ENCODE peak calls at places on chromosomes 6 and 20, in five cellular contexts. One of them, this sample, is unnamed.

GRCh38 chr20:20568604-20569205 is 143.7 kb downstream of the RALGAPA2 start:
- DNase-seq in naive thymus-derived CD4-positive, alpha-beta T cell: peak; percentile 7
- DNase-seq in astrocyte: peak; percentile 16
- DNase-seq in IMR-90: peak; percentile 58
- DNase-seq in breast epithelium: no peak
- DNase-seq in this sample: no peak

GRCh38 chr6:79702701-79703100 is 71.6 kb downstream of the SH3BGRL2 start:
- DNase-seq in naive thymus-derived CD4-positive, alpha-beta T cell: peak; percentile 8
- DNase-seq in breast epithelium: no peak
- DNase-seq in IMR-90: no peak
- DNase-seq in astrocyte: no peak
- DNase-seq in this sample: no peak

GRCh38 chr6:75757295-75757694 is 8.3 kb downstream of the MYO6 start:
- DNase-seq in naive thymus-derived CD4-positive, alpha-beta T cell: no peak
- DNase-seq in astrocyte: no peak
- DNase-seq in breast epithelium: no peak
- DNase-seq in IMR-90: no peak
- DNase-seq in this sample: no peak

GRCh38 chr6:111692327-111693164 is 86.9 kb upstream of the TRAF3IP2 start:
- DNase-seq in IMR-90: no peak
- DNase-seq in astrocyte: peak; percentile 44
- DNase-seq in naive thymus-derived CD4-positive, alpha-beta T cell: no peak
- DNase-seq in breast epithelium: no peak
- DNase-seq in this sample: no peak

GRCh38 chr6:21597706-21598273 is 4.2 kb downstream of the SOX4 start:
- DNase-seq in breast epithelium: no peak
- DNase-seq in IMR-90: no peak
- DNase-seq in naive thymus-derived CD4-positive, alpha-beta T cell: peak; percentile 8
- DNase-seq in astrocyte: no peak
- DNase-seq in this sample: no peak

GRCh38 chr20:63032861-63033634 is 26.3 kb upstream of the BHLHE23 start:
- DNase-seq in astrocyte: no peak
- DNase-seq in breast epithelium: no peak
- DNase-seq in IMR-90: no peak
- DNase-seq in naive thymus-derived CD4-positive, alpha-beta T cell: peak; percentile 31
- DNase-seq in this sample: peak; percentile 34

GRCh38 chr6:27873101-27874030 is 38.8 kb downstream of the OR2B2 start:
- DNase-seq in astrocyte: peak; percentile 67
- DNase-seq in naive thymus-derived CD4-positive, alpha-beta T cell: peak; percentile 68
- DNase-seq in IMR-90: peak; percentile 83
- DNase-seq in breast epithelium: peak; percentile 60
- DNase-seq in this sample: peak; percentile 81

GRCh38 chr6:75213112-75213511 is 7.3 kb upstream of the COL12A1 start:
- DNase-seq in IMR-90: no peak
- DNase-seq in astrocyte: peak; percentile 27
- DNase-seq in breast epithelium: no peak
- DNase-seq in naive thymus-derived CD4-positive, alpha-beta T cell: no peak
- DNase-seq in this sample: no peak

GRCh38 chr6:53014034-53014433 is 18.9 kb upstream of the GSTA4 start:
- DNase-seq in naive thymus-derived CD4-positive, alpha-beta T cell: no peak
- DNase-seq in astrocyte: no peak
- DNase-seq in IMR-90: peak; percentile 76
- DNase-seq in breast epithelium: no peak
- DNase-seq in this sample: no peak

GRCh38 chr6:111626446-111626845 is 20.8 kb upstream of the TRAF3IP2 start:
- DNase-seq in breast epithelium: no peak
- DNase-seq in IMR-90: no peak
- DNase-seq in astrocyte: no peak
- DNase-seq in naive thymus-derived CD4-positive, alpha-beta T cell: no peak
- DNase-seq in this sample: no peak

GRCh38 chr6:169288591-169288990 is 34.9 kb upstream of the THBS2 start:
- DNase-seq in IMR-90: peak; percentile 35
- DNase-seq in naive thymus-derived CD4-positive, alpha-beta T cell: no peak
- DNase-seq in breast epithelium: no peak
- DNase-seq in astrocyte: peak; percentile 73
- DNase-seq in this sample: peak; percentile 69

GRCh38 chr6:30938730-30939129 is 2.0 kb upstream of the MUCL3 start:
- DNase-seq in breast epithelium: no peak
- DNase-seq in naive thymus-derived CD4-positive, alpha-beta T cell: no peak
- DNase-seq in astrocyte: no peak
- DNase-seq in IMR-90: no peak
- DNase-seq in this sample: no peak

GRCh38 chr6:25053875-25054371 is 118.2 kb upstream of the RIPOR2 start:
- DNase-seq in naive thymus-derived CD4-positive, alpha-beta T cell: no peak
- DNase-seq in IMR-90: peak; percentile 88
- DNase-seq in astrocyte: peak; percentile 88
- DNase-seq in breast epithelium: no peak
- DNase-seq in this sample: no peak

GRCh38 chr6:30541515-30542403 is 14.5 kb downstream of the GNL1 start:
- DNase-seq in IMR-90: peak; percentile 87
- DNase-seq in astrocyte: peak; percentile 70
- DNase-seq in naive thymus-derived CD4-positive, alpha-beta T cell: peak; percentile 83
- DNase-seq in breast epithelium: peak; percentile 71
- DNase-seq in this sample: peak; percentile 77

GRCh38 chr6:43803783-43804549 is 34.0 kb downstream of the VEGFA start:
- DNase-seq in astrocyte: peak; percentile 8
- DNase-seq in IMR-90: peak; percentile 36
- DNase-seq in breast epithelium: no peak
- DNase-seq in naive thymus-derived CD4-positive, alpha-beta T cell: no peak
- DNase-seq in this sample: peak; percentile 44

GRCh38 chr6:17167327-17167979 is 65.6 kb downstream of the STMND1 start:
- DNase-seq in IMR-90: peak; percentile 15
- DNase-seq in naive thymus-derived CD4-positive, alpha-beta T cell: no peak
- DNase-seq in astrocyte: peak; percentile 59
- DNase-seq in breast epithelium: no peak
- DNase-seq in this sample: no peak

GRCh38 chr6:54043360-54043759 is 67.9 kb upstream of the MLIP start:
- DNase-seq in breast epithelium: no peak
- DNase-seq in astrocyte: no peak
- DNase-seq in naive thymus-derived CD4-positive, alpha-beta T cell: no peak
- DNase-seq in IMR-90: no peak
- DNase-seq in this sample: no peak

GRCh38 chr6:125748534-125749111 is 809 bp upstream of the HEY2 start:
- DNase-seq in astrocyte: no peak
- DNase-seq in breast epithelium: no peak
- DNase-seq in naive thymus-derived CD4-positive, alpha-beta T cell: peak; percentile 26
- DNase-seq in IMR-90: peak; percentile 10
- DNase-seq in this sample: no peak

GRCh38 chr6:157381631-157382621 is 936 bp downstream of the ZDHHC14 start:
- DNase-seq in astrocyte: peak; percentile 25
- DNase-seq in naive thymus-derived CD4-positive, alpha-beta T cell: peak; percentile 43
- DNase-seq in breast epithelium: no peak
- DNase-seq in IMR-90: peak; percentile 47
- DNase-seq in this sample: peak; percentile 90

GRCh38 chr20:45970646-45971424 is 1.2 kb downstream of the ZNF335 start:
- DNase-seq in breast epithelium: peak; percentile 57
- DNase-seq in IMR-90: peak; percentile 19
- DNase-seq in naive thymus-derived CD4-positive, alpha-beta T cell: peak; percentile 27
- DNase-seq in astrocyte: no peak
- DNase-seq in this sample: peak; percentile 70

GRCh38 chr6:11236351-11236750 is 3.9 kb upstream of the NEDD9 start:
- DNase-seq in IMR-90: no peak
- DNase-seq in astrocyte: no peak
- DNase-seq in breast epithelium: no peak
- DNase-seq in naive thymus-derived CD4-positive, alpha-beta T cell: peak; percentile 17
- DNase-seq in this sample: no peak

GRCh38 chr6:68774843-68775242 is 139.8 kb downstream of the ADGRB3 start:
- DNase-seq in naive thymus-derived CD4-positive, alpha-beta T cell: no peak
- DNase-seq in IMR-90: no peak
- DNase-seq in breast epithelium: no peak
- DNase-seq in astrocyte: no peak
- DNase-seq in this sample: no peak

GRCh38 chr6:68776382-68776781 is 141.3 kb downstream of the ADGRB3 start:
- DNase-seq in breast epithelium: no peak
- DNase-seq in astrocyte: no peak
- DNase-seq in naive thymus-derived CD4-positive, alpha-beta T cell: no peak
- DNase-seq in IMR-90: no peak
- DNase-seq in this sample: no peak

GRCh38 chr6:68771426-68771825 is 136.3 kb downstream of the ADGRB3 start:
- DNase-seq in breast epithelium: no peak
- DNase-seq in naive thymus-derived CD4-positive, alpha-beta T cell: no peak
- DNase-seq in IMR-90: no peak
- DNase-seq in astrocyte: no peak
- DNase-seq in this sample: no peak
- H3K36me3 ChIP-seq in breast epithelium: no peaks in the 10 kb centered on the region
- H3K36me3 ChIP-seq in naive thymus-derived CD4-positive, alpha-beta T cell: no peaks in the 10 kb centered on the region
- H3K36me3 ChIP-seq in IMR-90: no peaks in the 10 kb centered on the region
- H3K36me3 ChIP-seq in astrocyte: no peaks in the 10 kb centered on the region
- H3K36me3 ChIP-seq in this sample: no peaks in the 10 kb centered on the region

GRCh38 chr6:4788953-4789584 is 12.9 kb downstream of the CDYL start:
- DNase-seq in IMR-90: no peak
- DNase-seq in naive thymus-derived CD4-positive, alpha-beta T cell: no peak
- DNase-seq in breast epithelium: no peak
- DNase-seq in astrocyte: no peak
- DNase-seq in this sample: no peak
- H3K9me3 ChIP-seq in IMR-90: no peaks in the 10 kb centered on the region
- H3K9me3 ChIP-seq in naive thymus-derived CD4-positive, alpha-beta T cell: no peaks in the 10 kb centered on the region
- H3K9me3 ChIP-seq in breast epithelium: no peaks in the 10 kb centered on the region
- H3K9me3 ChIP-seq in astrocyte: no peaks in the 10 kb centered on the region
- H3K9me3 ChIP-seq in this sample: no peaks in the 10 kb centered on the region

GRCh38 chr6:1390805-1391511 is 1.6 kb downstream of the FOXF2 start:
- DNase-seq in IMR-90: peak; percentile 63
- DNase-seq in breast epithelium: no peak
- DNase-seq in naive thymus-derived CD4-positive, alpha-beta T cell: no peak
- DNase-seq in astrocyte: no peak
- DNase-seq in this sample: no peak
- H3K36me3 ChIP-seq in IMR-90: peaks cover 6% of the 10 kb centered on the region
- H3K36me3 ChIP-seq in breast epithelium: no peaks in the 10 kb centered on the region
- H3K36me3 ChIP-seq in naive thymus-derived CD4-positive, alpha-beta T cell: no peaks in the 10 kb centered on the region
- H3K36me3 ChIP-seq in astrocyte: no peaks in the 10 kb centered on the region
- H3K36me3 ChIP-seq in this sample: no peaks in the 10 kb centered on the region

DNA sequence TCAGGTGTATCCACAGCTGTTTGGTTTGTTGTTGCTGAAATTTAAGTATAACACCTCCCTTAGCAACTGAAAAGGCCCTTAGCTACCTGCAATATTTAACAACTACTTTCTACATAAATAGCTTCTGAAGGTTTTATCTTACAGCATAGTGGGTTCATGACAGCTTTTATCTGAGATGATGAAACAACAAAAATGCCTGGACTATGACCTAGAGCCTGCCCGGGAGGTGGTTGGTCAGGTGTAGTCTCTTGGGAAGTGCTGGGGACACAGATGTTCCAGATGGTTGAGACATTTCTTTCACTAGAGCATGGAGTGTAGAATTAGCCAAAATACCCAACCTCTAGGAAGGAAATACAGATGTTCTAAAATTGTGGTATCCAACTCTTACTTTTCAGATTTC is 705.4 kb downstream of the MAFB start:
- DNase-seq in breast epithelium: no peak
- DNase-seq in IMR-90: no peak
- DNase-seq in astrocyte: no peak
- DNase-seq in naive thymus-derived CD4-positive, alpha-beta T cell: no peak
- DNase-seq in this sample: no peak
- H3K9me3 ChIP-seq in breast epithelium: no peaks in the 10 kb centered on the region
- H3K9me3 ChIP-seq in IMR-90: no peaks in the 10 kb centered on the region
- H3K9me3 ChIP-seq in astrocyte: no peaks in the 10 kb centered on the region
- H3K9me3 ChIP-seq in naive thymus-derived CD4-positive, alpha-beta T cell: no peaks in the 10 kb centered on the region
- H3K9me3 ChIP-seq in this sample: peaks cover 1% of the 10 kb centered on the region

DNA sequence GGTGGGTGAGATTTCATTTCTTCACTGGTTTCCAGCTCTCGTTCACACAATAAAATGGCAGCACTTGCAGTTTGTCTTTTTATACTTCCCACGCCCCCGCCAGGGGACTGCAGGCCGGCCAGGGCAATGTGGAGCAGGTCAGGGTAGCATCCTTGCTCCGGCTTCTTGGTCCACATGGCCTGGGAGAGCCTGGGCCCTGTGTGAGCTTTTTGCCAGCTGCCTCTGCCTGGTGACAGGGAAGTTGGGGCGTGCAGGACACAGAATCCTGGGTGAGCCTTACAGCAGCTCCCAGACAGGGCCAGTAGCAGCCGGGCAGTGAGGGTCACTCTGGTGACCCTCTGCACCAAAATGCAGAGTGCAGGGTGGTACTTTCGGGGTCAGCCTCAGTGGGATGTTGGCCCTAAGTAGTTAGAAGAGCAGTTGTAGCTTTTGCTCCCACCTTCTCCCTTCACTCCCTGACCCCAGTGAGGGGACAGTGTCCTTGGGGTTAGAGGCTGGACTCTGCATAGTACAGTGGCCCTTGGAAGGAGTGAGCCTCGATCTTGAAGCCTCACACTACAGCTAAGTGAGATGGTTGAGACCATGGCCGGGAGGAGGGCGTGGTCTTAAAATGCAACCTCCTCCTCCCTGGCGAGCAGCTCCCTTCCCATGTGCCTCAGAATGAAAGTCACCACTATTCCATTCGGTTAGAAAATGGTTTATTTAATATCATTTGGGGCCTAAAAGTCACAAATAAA is 23.8 kb downstream of the PYGB start:
- DNase-seq in astrocyte: no peak
- DNase-seq in IMR-90: no peak
- DNase-seq in breast epithelium: no peak
- DNase-seq in naive thymus-derived CD4-positive, alpha-beta T cell: no peak
- DNase-seq in this sample: no peak
- H3K36me3 ChIP-seq in astrocyte: peaks cover 37% of the 10 kb centered on the region
- H3K36me3 ChIP-seq in IMR-90: peaks cover 63% of the 10 kb centered on the region
- H3K36me3 ChIP-seq in breast epithelium: no peaks in the 10 kb centered on the region
- H3K36me3 ChIP-seq in naive thymus-derived CD4-positive, alpha-beta T cell: no peaks in the 10 kb centered on the region
- H3K36me3 ChIP-seq in this sample: peaks cover 8% of the 10 kb centered on the region

DNA sequence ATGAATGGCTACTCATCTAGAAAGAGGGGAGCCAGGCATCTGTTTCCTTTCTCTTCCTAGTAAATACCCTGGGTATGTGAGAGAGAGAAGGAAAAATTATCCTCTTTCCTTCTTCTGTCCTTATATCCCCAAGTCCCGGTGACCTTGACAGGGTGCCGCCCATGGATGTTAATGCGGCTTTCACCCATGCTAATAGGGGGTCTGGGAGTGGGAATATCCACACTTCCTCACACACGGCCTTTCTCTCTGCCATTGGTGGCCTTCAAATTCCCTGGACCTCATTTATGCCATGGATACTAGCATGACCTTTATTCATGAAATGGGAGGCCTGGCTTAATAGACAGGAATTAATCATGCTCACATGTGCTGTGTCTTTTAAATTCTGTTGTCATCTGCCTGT is 159.0 kb upstream of the NOX3 start:
- DNase-seq in astrocyte: no peak
- DNase-seq in IMR-90: no peak
- DNase-seq in breast epithelium: no peak
- DNase-seq in naive thymus-derived CD4-positive, alpha-beta T cell: no peak
- DNase-seq in this sample: no peak
- H3K9me3 ChIP-seq in astrocyte: no peaks in the 10 kb centered on the region
- H3K9me3 ChIP-seq in IMR-90: peaks cover 12% of the 10 kb centered on the region
- H3K9me3 ChIP-seq in breast epithelium: peaks cover 68% of the 10 kb centered on the region
- H3K9me3 ChIP-seq in naive thymus-derived CD4-positive, alpha-beta T cell: no peaks in the 10 kb centered on the region
- H3K9me3 ChIP-seq in this sample: peaks cover 3% of the 10 kb centered on the region

DNA sequence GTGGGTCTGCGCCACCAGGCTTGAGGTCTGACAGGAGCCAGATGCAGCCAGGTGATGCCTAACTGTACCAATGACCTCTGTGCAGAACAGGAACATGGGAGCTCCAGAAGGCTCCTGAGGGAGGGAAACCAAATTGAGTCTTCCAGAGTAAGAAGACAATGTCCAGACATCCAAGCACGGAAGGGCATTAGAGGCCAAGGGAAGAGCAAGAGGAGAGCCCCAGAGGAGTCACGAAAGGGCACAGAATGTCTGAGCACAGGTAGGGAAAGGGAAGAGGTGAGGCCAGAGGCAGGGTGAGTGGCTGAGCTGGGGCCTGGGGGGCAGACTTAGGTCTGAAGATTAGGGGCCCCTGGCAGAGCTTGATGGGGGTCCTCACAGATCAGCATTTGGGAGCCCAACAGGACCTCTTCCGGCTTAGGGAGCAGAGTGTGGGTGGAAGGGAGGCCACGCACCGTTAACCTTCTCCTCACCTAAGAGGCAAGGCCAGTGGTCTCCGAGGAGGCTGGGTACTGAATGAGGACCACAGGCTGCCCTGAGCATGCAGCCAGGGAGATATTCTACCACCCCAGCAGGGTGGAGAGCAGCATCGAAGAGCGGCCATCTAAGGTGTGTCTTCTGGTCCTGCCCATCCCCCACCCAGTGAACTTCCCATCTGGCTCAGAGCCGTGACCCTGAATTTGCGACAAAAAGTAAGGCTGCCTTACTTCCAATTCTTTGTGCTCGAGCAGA is 41.7 kb downstream of the RRBP1 start:
- DNase-seq in naive thymus-derived CD4-positive, alpha-beta T cell: no peak
- DNase-seq in IMR-90: no peak
- DNase-seq in astrocyte: no peak
- DNase-seq in breast epithelium: no peak
- DNase-seq in this sample: no peak
- H3K36me3 ChIP-seq in naive thymus-derived CD4-positive, alpha-beta T cell: no peaks in the 10 kb centered on the region
- H3K36me3 ChIP-seq in IMR-90: peaks cover 78% of the 10 kb centered on the region
- H3K36me3 ChIP-seq in astrocyte: peaks cover 40% of the 10 kb centered on the region
- H3K36me3 ChIP-seq in breast epithelium: no peaks in the 10 kb centered on the region
- H3K36me3 ChIP-seq in this sample: no peaks in the 10 kb centered on the region

This sample was measured in aorta.